ENCODE peak calls at places on chromosomes 1 and 21, in six cellular contexts. Z is SK-N-MC; J is stimulated activated CD8-positive, alpha-beta memory T cell treated with anti-CD3 and anti-CD28 coated beads, Interleukin-7, amount 100 ng/mL, for 24 hours; V is T-helper 1 cell; K is amygdala; F is GM04504. P is an unnamed sample.

GRCh38 chr1:44553771-44554170 is 120.5 kb downstream of the TMEM53 start:
- DNase-seq in Z (no peak), J (no peak), V (no peak), K (no peak), F (peak; percentile 20), P (no peak)

GRCh38 chr1:8047686-8048522 is 21.8 kb upstream of the ERRFI1 start:
- DNase-seq in Z (peak; percentile 99), J (no peak), V (no peak), K (no peak), F (peak; percentile 71), P (no peak)

GRCh38 chr1:245091818-245092637 is 62.8 kb upstream of the KIF26B start:
- DNase-seq in Z (no peak), J (no peak), V (no peak), K (no peak), F (peak; percentile 96), P (no peak)

GRCh38 chr1:41015281-41015680 is 6.2 kb downstream of the SLFNL1 start:
- DNase-seq in Z (no peak), J (no peak), V (no peak), K (no peak), F (no peak), P (no peak)

GRCh38 chr1:27951396-27951795 is 8.4 kb upstream of the XKR8 start:
- DNase-seq in Z (no peak), J (no peak), V (no peak), K (no peak), F (no peak), P (no peak)

GRCh38 chr1:60908159-60908558 is 174.2 kb upstream of the NFIA start:
- DNase-seq in Z (no peak), J (no peak), V (no peak), K (no peak), F (no peak), P (no peak)

GRCh38 chr1:84689514-84690396 is 506 bp downstream of the SSX2IP start:
- DNase-seq in Z (no peak), J (peak; percentile 14), V (peak; percentile 24), K (peak; percentile 77), F (no peak), P (no peak)

GRCh38 chr1:3219005-3219724 is 150.2 kb downstream of the PRDM16 start:
- DNase-seq in Z (no peak), J (no peak), V (no peak), K (peak; percentile 50), F (peak; percentile 2), P (no peak)

GRCh38 chr21:44985441-44986401 is 45.9 kb downstream of the SLX9 start:
- DNase-seq in Z (no peak), J (no peak), V (no peak), K (no peak), F (no peak), P (no peak)

GRCh38 chr1:53091841-53092645 is 30.0 kb downstream of the PODN start:
- DNase-seq in Z (no peak), J (no peak), V (no peak), K (peak; percentile 5), F (peak; percentile 12), P (no peak)

GRCh38 chr1:175463856-175464255 is 271.3 kb upstream of the KIAA0040 start:
- DNase-seq in Z (no peak), J (no peak), V (no peak), K (no peak), F (no peak), P (no peak)

GRCh38 chr21:33299181-33299752 is 25.5 kb upstream of the IFNAR1 start:
- DNase-seq in Z (no peak), J (no peak), V (no peak), K (no peak), F (no peak), P (peak; percentile 56)

GRCh38 chr1:3369437-3370076 is 84.9 kb upstream of the ARHGEF16 start:
- DNase-seq in Z (no peak), J (no peak), V (no peak), K (no peak), F (peak; percentile 69), P (no peak)

GRCh38 chr1:82722608-82723007 is 921.9 kb downstream of the ADGRL2 start:
- DNase-seq in Z (no peak), J (no peak), V (no peak), K (no peak), F (no peak), P (no peak)

GRCh38 chr1:152034654-152035405 is 2.0 kb downstream of the S100A11 start:
- DNase-seq in Z (no peak), J (peak; percentile 31), V (peak; percentile 33), K (no peak), F (no peak), P (peak; percentile 60)

GRCh38 chr21:26842300-26842699 is 2.9 kb downstream of the ADAMTS1 start:
- DNase-seq in Z (no peak), J (no peak), V (no peak), K (no peak), F (no peak), P (no peak)

GRCh38 chr1:197838836-197839235 is 63.6 kb upstream of the DENND1B start:
- DNase-seq in Z (no peak), J (no peak), V (no peak), K (no peak), F (peak; percentile 36), P (no peak)

GRCh38 chr1:183841950-183842816 is 37.3 kb downstream of the RGL1 start:
- DNase-seq in Z (peak; percentile 99), J (no peak), V (no peak), K (no peak), F (peak; percentile 90), P (peak; percentile 6)

P was measured in naive thymus-derived CD4-positive, alpha-beta T cell.